ENCODE peak calls at places on chromosome 12, in eight cellular contexts. One of them, this sample, is unnamed.

GRCh38 chr12:1605129-1606020 is 11.0 kb upstream of the FBXL14 start:
- DNase-seq in stomach: peak; percentile 73
- DNase-seq in HL-60: peak; percentile 78
- DNase-seq in heart right ventricle: peak; percentile 53
- DNase-seq in SK-N-SH: peak; percentile 79
- DNase-seq in cardiac muscle cell: peak; percentile 86
- DNase-seq in body of pancreas: peak; percentile 81
- DNase-seq in prostate gland: peak; percentile 90
- DNase-seq in this sample: peak; percentile 51

GRCh38 chr12:58301337-58302122 is 360.2 kb downstream of the ATP23 start:
- DNase-seq in stomach: no peak
- DNase-seq in HL-60: no peak
- DNase-seq in heart right ventricle: no peak
- DNase-seq in SK-N-SH: no peak
- DNase-seq in cardiac muscle cell: no peak
- DNase-seq in body of pancreas: no peak
- DNase-seq in prostate gland: no peak
- DNase-seq in this sample: no peak

GRCh38 chr12:39846971-39847661 is 227.5 kb upstream of the ABCD2 start:
- DNase-seq in stomach: no peak
- DNase-seq in HL-60: no peak
- DNase-seq in heart right ventricle: no peak
- DNase-seq in SK-N-SH: no peak
- DNase-seq in cardiac muscle cell: no peak
- DNase-seq in body of pancreas: no peak
- DNase-seq in prostate gland: no peak
- DNase-seq in this sample: no peak

GRCh38 chr12:21940549-21940948 is 677 bp downstream of the ABCC9 start:
- DNase-seq in stomach: no peak
- DNase-seq in HL-60: no peak
- DNase-seq in heart right ventricle: no peak
- DNase-seq in SK-N-SH: no peak
- DNase-seq in cardiac muscle cell: no peak
- DNase-seq in body of pancreas: no peak
- DNase-seq in prostate gland: no peak
- DNase-seq in this sample: no peak

GRCh38 chr12:96070670-96071279 is 35.4 kb upstream of the LTA4H start:
- DNase-seq in stomach: no peak
- DNase-seq in HL-60: no peak
- DNase-seq in heart right ventricle: no peak
- DNase-seq in SK-N-SH: peak; percentile 23
- DNase-seq in cardiac muscle cell: peak; percentile 22
- DNase-seq in body of pancreas: no peak
- DNase-seq in prostate gland: no peak
- DNase-seq in this sample: no peak

GRCh38 chr12:89138048-89138852 is 214.1 kb downstream of the DUSP6 start:
- DNase-seq in stomach: no peak
- DNase-seq in HL-60: no peak
- DNase-seq in heart right ventricle: no peak
- DNase-seq in SK-N-SH: no peak
- DNase-seq in cardiac muscle cell: no peak
- DNase-seq in body of pancreas: no peak
- DNase-seq in prostate gland: no peak
- DNase-seq in this sample: no peak

GRCh38 chr12:98725481-98726247 is 80.6 kb downstream of the APAF1 start:
- DNase-seq in stomach: no peak
- DNase-seq in HL-60: peak; percentile 45
- DNase-seq in heart right ventricle: no peak
- DNase-seq in SK-N-SH: peak; percentile 46
- DNase-seq in cardiac muscle cell: peak; percentile 71
- DNase-seq in body of pancreas: peak; percentile 32
- DNase-seq in prostate gland: no peak
- DNase-seq in this sample: peak; percentile 51

GRCh38 chr12:129276408-129277042 is 423.2 kb downstream of the GLT1D1 start:
- DNase-seq in stomach: no peak
- DNase-seq in HL-60: no peak
- DNase-seq in heart right ventricle: no peak
- DNase-seq in SK-N-SH: no peak
- DNase-seq in cardiac muscle cell: no peak
- DNase-seq in body of pancreas: no peak
- DNase-seq in prostate gland: no peak
- DNase-seq in this sample: no peak

GRCh38 chr12:6828671-6829531 is 694 bp downstream of the P3H3 start:
- DNase-seq in stomach: peak; percentile 56
- DNase-seq in HL-60: no peak
- DNase-seq in heart right ventricle: no peak
- DNase-seq in SK-N-SH: peak; percentile 81
- DNase-seq in cardiac muscle cell: peak; percentile 60
- DNase-seq in body of pancreas: peak; percentile 68
- DNase-seq in prostate gland: peak; percentile 46
- DNase-seq in this sample: no peak

GRCh38 chr12:24175281-24175680 is 225.8 kb upstream of the SOX5 start:
- DNase-seq in stomach: no peak
- DNase-seq in HL-60: no peak
- DNase-seq in heart right ventricle: no peak
- DNase-seq in SK-N-SH: no peak
- DNase-seq in cardiac muscle cell: no peak
- DNase-seq in body of pancreas: no peak
- DNase-seq in prostate gland: no peak
- DNase-seq in this sample: no peak

GRCh38 chr12:49346659-49347306 is at the start of gene DNAJC22:
- DNase-seq in stomach: peak; percentile 33
- DNase-seq in HL-60: peak; percentile 23
- DNase-seq in heart right ventricle: no peak
- DNase-seq in SK-N-SH: no peak
- DNase-seq in cardiac muscle cell: peak; percentile 42
- DNase-seq in body of pancreas: no peak
- DNase-seq in prostate gland: no peak
- DNase-seq in this sample: no peak

GRCh38 chr12:58386136-58386535 is 444.8 kb downstream of the ATP23 start:
- DNase-seq in stomach: no peak
- DNase-seq in HL-60: no peak
- DNase-seq in heart right ventricle: no peak
- DNase-seq in SK-N-SH: no peak
- DNase-seq in cardiac muscle cell: no peak
- DNase-seq in body of pancreas: no peak
- DNase-seq in prostate gland: no peak
- DNase-seq in this sample: no peak

GRCh38 chr12:46402451-46402850 is 29.9 kb upstream of the SLC38A2 start:
- DNase-seq in stomach: no peak
- DNase-seq in HL-60: no peak
- DNase-seq in heart right ventricle: no peak
- DNase-seq in SK-N-SH: no peak
- DNase-seq in cardiac muscle cell: peak; percentile 88
- DNase-seq in body of pancreas: no peak
- DNase-seq in prostate gland: peak; percentile 61
- DNase-seq in this sample: no peak

GRCh38 chr12:68746572-68747180 is 700 bp downstream of the SLC35E3 start:
- DNase-seq in stomach: peak; percentile 39
- DNase-seq in HL-60: peak; percentile 22
- DNase-seq in heart right ventricle: peak; percentile 44
- DNase-seq in SK-N-SH: peak; percentile 68
- DNase-seq in cardiac muscle cell: peak; percentile 79
- DNase-seq in body of pancreas: peak; percentile 48
- DNase-seq in prostate gland: peak; percentile 42
- DNase-seq in this sample: peak; percentile 58

GRCh38 chr12:100154472-100155247 is 12.0 kb upstream of the BLTP3B start:
- DNase-seq in stomach: peak; percentile 82
- DNase-seq in HL-60: peak; percentile 74
- DNase-seq in heart right ventricle: peak; percentile 77
- DNase-seq in SK-N-SH: peak; percentile 72
- DNase-seq in cardiac muscle cell: peak; percentile 73
- DNase-seq in body of pancreas: peak; percentile 56
- DNase-seq in prostate gland: peak; percentile 37
- DNase-seq in this sample: peak; percentile 43

GRCh38 chr12:11732760-11733159 is 83.3 kb downstream of the ETV6 start:
- DNase-seq in stomach: no peak
- DNase-seq in HL-60: no peak
- DNase-seq in heart right ventricle: no peak
- DNase-seq in SK-N-SH: no peak
- DNase-seq in cardiac muscle cell: no peak
- DNase-seq in body of pancreas: no peak
- DNase-seq in prostate gland: no peak
- DNase-seq in this sample: no peak

GRCh38 chr12:11730299-11731041 is 81.0 kb downstream of the ETV6 start:
- DNase-seq in stomach: peak; percentile 84
- DNase-seq in HL-60: no peak
- DNase-seq in heart right ventricle: no peak
- DNase-seq in SK-N-SH: no peak
- DNase-seq in cardiac muscle cell: no peak
- DNase-seq in body of pancreas: peak; percentile 93
- DNase-seq in prostate gland: peak; percentile 84
- DNase-seq in this sample: no peak

GRCh38 chr12:11732023-11732422 is 82.5 kb downstream of the ETV6 start:
- DNase-seq in stomach: no peak
- DNase-seq in HL-60: no peak
- DNase-seq in heart right ventricle: no peak
- DNase-seq in SK-N-SH: no peak
- DNase-seq in cardiac muscle cell: no peak
- DNase-seq in body of pancreas: no peak
- DNase-seq in prostate gland: no peak
- DNase-seq in this sample: no peak

GRCh38 chr12:11731042-11731357 is 81.5 kb downstream of the ETV6 start:
- DNase-seq in stomach: no peak
- DNase-seq in HL-60: no peak
- DNase-seq in heart right ventricle: no peak
- DNase-seq in SK-N-SH: no peak
- DNase-seq in cardiac muscle cell: no peak
- DNase-seq in body of pancreas: no peak
- DNase-seq in prostate gland: no peak
- DNase-seq in this sample: no peak

DNA sequence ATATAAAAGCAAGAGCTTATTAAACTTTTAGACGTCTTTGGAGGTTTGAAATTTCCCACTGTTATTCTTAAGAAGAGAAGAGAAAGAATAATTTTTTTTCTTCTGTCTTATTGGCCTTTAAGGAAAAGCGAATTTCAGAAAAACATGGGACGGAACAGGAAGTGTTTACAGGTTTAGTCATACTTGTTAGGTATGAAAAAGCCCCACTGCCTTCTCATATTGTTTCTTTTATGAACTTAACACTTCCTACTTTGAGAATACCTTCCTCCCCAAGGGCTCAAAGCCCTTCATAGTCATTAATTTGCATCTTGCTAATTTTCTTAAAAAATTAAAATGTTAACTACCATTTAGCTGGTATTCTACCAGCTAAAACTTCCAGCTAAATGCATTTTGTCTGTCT is 82.0 kb downstream of the ETV6 start:
- DNase-seq in stomach: no peak
- DNase-seq in HL-60: no peak
- DNase-seq in heart right ventricle: no peak
- DNase-seq in SK-N-SH: no peak
- DNase-seq in cardiac muscle cell: peak; percentile 66
- DNase-seq in body of pancreas: no peak
- DNase-seq in prostate gland: no peak
- DNase-seq in this sample: no peak
- H3K27ac ChIP-seq in stomach: peak overlapping the region; percentile 77
- H3K27ac ChIP-seq in HL-60: peak overlapping the region; percentile 48
- H3K27ac ChIP-seq in heart right ventricle: no peak overlapping the region
- H3K27ac ChIP-seq in SK-N-SH: peak overlapping the region; percentile 76
- H3K27ac ChIP-seq in cardiac muscle cell: no peak overlapping the region
- H3K27ac ChIP-seq in body of pancreas: peak overlapping the region; percentile 85
- H3K27ac ChIP-seq in prostate gland: peak overlapping the region; percentile 49
- H3K27ac ChIP-seq in this sample: no peak overlapping the region

GRCh38 chr12:103848132-103848531 is 7.1 kb upstream of the NT5DC3 start:
- DNase-seq in stomach: no peak
- DNase-seq in HL-60: no peak
- DNase-seq in heart right ventricle: no peak
- DNase-seq in SK-N-SH: no peak
- DNase-seq in cardiac muscle cell: no peak
- DNase-seq in body of pancreas: no peak
- DNase-seq in prostate gland: peak; percentile 56
- DNase-seq in this sample: no peak
- H3K27ac ChIP-seq in stomach: peak overlapping the region; percentile 30
- H3K27ac ChIP-seq in HL-60: no peak overlapping the region
- H3K27ac ChIP-seq in heart right ventricle: no peak overlapping the region
- H3K27ac ChIP-seq in SK-N-SH: no peak overlapping the region
- H3K27ac ChIP-seq in cardiac muscle cell: no peak overlapping the region
- H3K27ac ChIP-seq in body of pancreas: no peak overlapping the region
- H3K27ac ChIP-seq in prostate gland: peak overlapping the region; percentile 81
- H3K27ac ChIP-seq in this sample: no peak overlapping the region

GRCh38 chr12:106307176-106307575 is 4.6 kb downstream of the TCP11L2 start:
- DNase-seq in stomach: no peak
- DNase-seq in HL-60: no peak
- DNase-seq in heart right ventricle: no peak
- DNase-seq in SK-N-SH: no peak
- DNase-seq in cardiac muscle cell: no peak
- DNase-seq in body of pancreas: no peak
- DNase-seq in prostate gland: no peak
- DNase-seq in this sample: no peak

GRCh38 chr12:106310687-106311086 is 8.2 kb downstream of the TCP11L2 start:
- DNase-seq in stomach: no peak
- DNase-seq in HL-60: no peak
- DNase-seq in heart right ventricle: no peak
- DNase-seq in SK-N-SH: no peak
- DNase-seq in cardiac muscle cell: no peak
- DNase-seq in body of pancreas: no peak
- DNase-seq in prostate gland: no peak
- DNase-seq in this sample: no peak

GRCh38 chr12:106308611-106309010 is 6.1 kb downstream of the TCP11L2 start:
- DNase-seq in stomach: no peak
- DNase-seq in HL-60: no peak
- DNase-seq in heart right ventricle: no peak
- DNase-seq in SK-N-SH: no peak
- DNase-seq in cardiac muscle cell: no peak
- DNase-seq in body of pancreas: no peak
- DNase-seq in prostate gland: no peak
- DNase-seq in this sample: no peak

GRCh38 chr12:106309671-106310313 is 7.3 kb downstream of the TCP11L2 start:
- DNase-seq in stomach: no peak
- DNase-seq in HL-60: no peak
- DNase-seq in heart right ventricle: no peak
- DNase-seq in SK-N-SH: no peak
- DNase-seq in cardiac muscle cell: peak; percentile 78
- DNase-seq in body of pancreas: no peak
- DNase-seq in prostate gland: no peak
- DNase-seq in this sample: no peak

DNA sequence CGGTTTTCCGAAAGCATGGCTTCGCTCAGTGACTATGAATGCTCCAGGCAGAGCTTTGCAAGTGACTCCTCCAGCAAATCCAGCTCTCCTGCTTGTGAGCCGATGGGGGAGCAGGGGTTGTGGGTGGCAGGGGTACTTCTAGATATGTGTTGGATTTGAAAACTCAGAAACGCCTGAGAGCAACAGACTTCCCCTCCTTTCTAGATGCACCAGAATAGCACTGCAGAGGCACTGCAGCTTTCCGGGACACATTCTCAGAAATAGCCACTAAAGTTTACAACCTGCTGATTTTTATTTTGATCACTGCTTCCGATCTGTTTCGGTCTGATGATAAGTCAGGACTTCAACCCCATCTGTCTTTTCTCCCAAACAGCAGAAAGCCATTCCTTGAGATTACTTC is 8.6 kb downstream of the TCP11L2 start:
- DNase-seq in stomach: no peak
- DNase-seq in HL-60: no peak
- DNase-seq in heart right ventricle: no peak
- DNase-seq in SK-N-SH: no peak
- DNase-seq in cardiac muscle cell: no peak
- DNase-seq in body of pancreas: no peak
- DNase-seq in prostate gland: no peak
- DNase-seq in this sample: no peak
- H3K27ac ChIP-seq in stomach: no peak overlapping the region
- H3K27ac ChIP-seq in HL-60: peak overlapping the region; percentile 10
- H3K27ac ChIP-seq in heart right ventricle: peak overlapping the region; percentile 53
- H3K27ac ChIP-seq in SK-N-SH: no peak overlapping the region
- H3K27ac ChIP-seq in cardiac muscle cell: peak overlapping the region; percentile 27
- H3K27ac ChIP-seq in body of pancreas: no peak overlapping the region
- H3K27ac ChIP-seq in prostate gland: no peak overlapping the region
- H3K27ac ChIP-seq in this sample: no peak overlapping the region

GRCh38 chr12:111420494-111420893 is 14.8 kb downstream of the SH2B3 start:
- DNase-seq in stomach: no peak
- DNase-seq in HL-60: no peak
- DNase-seq in heart right ventricle: no peak
- DNase-seq in SK-N-SH: no peak
- DNase-seq in cardiac muscle cell: no peak
- DNase-seq in body of pancreas: no peak
- DNase-seq in prostate gland: no peak
- DNase-seq in this sample: no peak
- H3K27ac ChIP-seq in stomach: no peak overlapping the region
- H3K27ac ChIP-seq in HL-60: no peak overlapping the region
- H3K27ac ChIP-seq in heart right ventricle: peak overlapping the region; percentile 58
- H3K27ac ChIP-seq in SK-N-SH: no peak overlapping the region
- H3K27ac ChIP-seq in cardiac muscle cell: no peak overlapping the region
- H3K27ac ChIP-seq in body of pancreas: no peak overlapping the region
- H3K27ac ChIP-seq in prostate gland: no peak overlapping the region
- H3K27ac ChIP-seq in this sample: no peak overlapping the region